ENCODE peak calls at places on chromosomes 2 and 18, in four cellular contexts. V is PC-3, P is HFFc6, H is GM10248. J is an unnamed sample.

GRCh38 chr18:56284319-56284718 is 354.1 kb downstream of the TXNL1 start:
- DNase-seq in P (peak), V (peak), H (no peak), J (no peak)

GRCh38 chr2:168316073-168316440 is 68.7 kb upstream of the STK39 start:
- DNase-seq in P (no peak), V (no peak), H (no peak), J (no peak)

GRCh38 chr18:9612215-9612830 is 2.0 kb downstream of the PPP4R1 start:
- DNase-seq in H (peak), V (peak), P (peak), J (peak)

GRCh38 chr2:167342769-167343168 is 454.5 kb downstream of the XIRP2 start:
- DNase-seq in V (peak), P (no peak), H (no peak), J (no peak)

GRCh38 chr2:137675584-137676327 is 288.5 kb upstream of the HNMT start:
- DNase-seq in V (peak), H (no peak), P (no peak), J (no peak)

GRCh38 chr2:193250389-193250788 is 1055.7 kb upstream of the TMEFF2 start:
- DNase-seq in V (no peak), H (no peak), P (no peak), J (no peak)

GRCh38 chr2:29343830-29344229 is 228.6 kb downstream of the CLIP4 start:
- DNase-seq in P (no peak), H (no peak), V (no peak), J (no peak)

GRCh38 chr2:12719400-12720104 is 2.8 kb downstream of the TRIB2 start:
- DNase-seq in V (peak), H (no peak), P (peak), J (no peak)

GRCh38 chr2:32622570-32623310 is 5.1 kb upstream of the TTC27 start:
- DNase-seq in P (no peak), V (no peak), H (no peak), J (no peak)

GRCh38 chr18:31042068-31042390 is 513 bp downstream of the DSC3 start:
- DNase-seq in V (no peak), H (no peak), P (no peak), J (no peak)

GRCh38 chr18:22093731-22094374 is 75.5 kb upstream of the GATA6 start:
- DNase-seq in V (no peak), H (no peak), P (no peak), J (no peak)

GRCh38 chr2:25964891-25965290 is 17.4 kb downstream of the KIF3C start:
- DNase-seq in H (no peak), P (no peak), V (no peak), J (no peak)

GRCh38 chr2:136363921-136364320 is 246.0 kb upstream of the CXCR4 start:
- DNase-seq in V (no peak), H (no peak), P (no peak), J (no peak)

GRCh38 chr2:239245107-239245506 is 155.7 kb downstream of the HDAC4 start:
- DNase-seq in H (no peak), V (no peak), P (no peak), J (no peak)

GRCh38 chr18:79405781-79406575 is 10.2 kb downstream of the NFATC1 start:
- DNase-seq in P (no peak), V (no peak), H (peak), J (peak)

GRCh38 chr2:105557021-105557420 is 158.2 kb upstream of the FHL2 start:
- DNase-seq in P (no peak), V (no peak), H (no peak), J (no peak)

GRCh38 chr2:200864206-200864976 is at the start of gene CLK1:
- DNase-seq in P (peak), H (peak), V (peak), J (peak)

GRCh38 chr18:36187138-36187825 is at the start of gene MOCOS:
- DNase-seq in P (peak), V (peak), H (peak), J (peak)

GRCh38 chr2:99035920-99036319 is 99.9 kb upstream of the CRACDL start:
- DNase-seq in P (no peak), V (peak), H (no peak), J (no peak)
- TF ChIP-seq CTCF in P (no peak), V (peak), H (no peak), J (no peak)

GRCh38 chr2:70142590-70143313 is 48.1 kb downstream of the C2orf42 start:
- DNase-seq in H (peak), P (peak), V (peak), J (peak)

GRCh38 chr2:70143314-70144150 is 47.3 kb downstream of the C2orf42 start:
- DNase-seq in P (peak), V (peak), H (peak), J (no peak)

GRCh38 chr2:70144443-70145167 is 46.2 kb downstream of the C2orf42 start:
- DNase-seq in H (no peak), V (no peak), P (no peak), J (no peak)

GRCh38 chr2:70141754-70142589 is 48.8 kb downstream of the C2orf42 start:
- DNase-seq in P (peak), V (no peak), H (peak), J (peak)

GRCh38 chr2:70140978-70141753 is 49.7 kb downstream of the C2orf42 start:
- DNase-seq in P (peak), V (peak), H (peak), J (peak)
- TF ChIP-seq CTCF in P (peak), V (peak), H (peak), J (peak)

GRCh38 chr2:73981081-73981968 is 3.4 kb upstream of the TET3 start:
- DNase-seq in V (peak), P (no peak), H (peak), J (peak)
- TF ChIP-seq CTCF in V (no peak), P (no peak), H (no peak), J (no peak)

GRCh38 chr2:199405241-199405640 is 52.5 kb downstream of the SATB2 start:
- DNase-seq in H (no peak), P (no peak), V (peak), J (no peak)
- TF ChIP-seq CTCF in H (no peak), P (peak), V (peak), J (no peak)

DNA sequence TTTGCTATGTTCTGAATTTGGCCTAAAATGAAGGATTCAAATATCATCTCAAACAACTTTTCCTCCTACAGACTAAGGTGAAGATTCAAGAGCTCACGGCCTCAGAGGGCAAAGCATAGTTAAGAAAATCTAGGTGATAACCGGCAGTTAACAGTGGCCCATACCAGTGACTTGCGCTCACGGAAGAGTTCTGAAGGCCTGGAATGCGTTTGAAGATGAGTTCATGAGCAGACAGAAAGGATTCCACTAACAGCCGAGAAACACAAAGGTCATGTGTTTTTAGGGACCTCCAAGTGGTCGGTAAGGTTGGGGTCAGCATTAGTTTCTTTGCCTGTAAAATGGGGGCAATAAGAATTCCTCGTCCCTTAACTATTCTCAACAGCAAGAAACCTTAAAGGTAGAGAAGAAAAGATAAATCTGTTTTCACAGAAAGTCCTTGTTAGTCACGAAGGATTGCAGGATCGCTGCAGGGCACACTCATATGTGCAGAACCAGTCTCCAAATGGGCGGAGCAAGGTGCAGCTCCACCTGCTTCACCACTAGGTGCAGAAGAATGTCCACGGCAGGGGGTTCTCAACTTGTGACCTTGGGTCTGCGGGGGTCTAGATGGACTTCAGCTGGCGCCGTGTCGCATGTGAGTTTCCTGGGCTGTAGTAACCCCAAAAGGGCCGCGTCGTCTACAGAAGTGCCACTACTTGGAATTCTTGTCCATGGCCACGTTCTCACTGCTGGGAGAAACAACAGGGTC is 708 bp upstream of the RPIA start:
- DNase-seq in H (peak), V (peak), P (no peak), J (peak)
- TF ChIP-seq CTCF in H (no peak), V (no peak), P (no peak), J (no peak)

J was measured in GM13977.